ENCODE peak calls at places on chromosomes 16 and 17, in ten cellular contexts. S, D, O, G, N, Q, Z, B, A and I are unnamed samples.

GRCh38 chr16:18969050-18969854 is 14.5 kb upstream of the TMC7 start:
- DNase-seq in D (peak), O (peak), A (peak), G (peak), S (peak), Z (peak), B (peak), N (no peak), Q (peak), I (peak)

GRCh38 chr16:28108590-28109247 is 45.2 kb upstream of the GSG1L start:
- DNase-seq in B (no peak), G (no peak), A (no peak), Z (no peak), O (no peak), S (no peak), D (no peak), N (no peak), Q (no peak), I (no peak)

GRCh38 chr16:4283939-4284338 is 11.1 kb upstream of the TFAP4 start:
- DNase-seq in B (no peak), A (peak), N (no peak), Q (peak), D (no peak), S (no peak), Z (no peak), G (no peak), O (peak), I (no peak)

GRCh38 chr17:66570353-66571195 is 264.3 kb upstream of the CACNG5 start:
- DNase-seq in Q (no peak), D (no peak), B (no peak), G (no peak), S (no peak), N (no peak), O (no peak), Z (peak), A (peak), I (no peak)

GRCh38 chr17:13635951-13636350 is 34.2 kb upstream of the HS3ST3A1 start:
- DNase-seq in S (no peak), B (no peak), N (no peak), Q (no peak), A (no peak), Z (no peak), O (peak), G (no peak), D (no peak), I (no peak)

GRCh38 chr17:77881545-77881944 is 77.0 kb upstream of the TNRC6C start:
- DNase-seq in S (no peak), N (no peak), D (no peak), Q (peak), O (peak), Z (no peak), A (peak), G (no peak), B (no peak), I (peak)

GRCh38 chr16:69217433-69217832 is 30.5 kb downstream of the SNTB2 start:
- DNase-seq in B (no peak), O (peak), A (peak), D (peak), S (no peak), Z (no peak), N (no peak), Q (peak), G (no peak), I (no peak)

GRCh38 chr16:79767597-79768280 is 167.2 kb upstream of the MAF start:
- DNase-seq in S (peak), B (no peak), A (no peak), G (peak), N (no peak), Q (peak), O (peak), D (no peak), Z (no peak), I (no peak)

GRCh38 chr16:81583893-81584705 is 139.5 kb downstream of the CMIP start:
- DNase-seq in G (no peak), B (no peak), D (no peak), N (no peak), O (peak), Z (no peak), S (no peak), A (peak), Q (peak), I (no peak)

GRCh38 chr17:59361916-59362810 is 30.7 kb downstream of the YPEL2 start:
- DNase-seq in D (peak), N (no peak), G (no peak), Z (no peak), O (peak), B (no peak), Q (peak), A (peak), S (no peak), I (peak)

GRCh38 chr16:27764427-27764826 is 214.5 kb downstream of the KATNIP start:
- DNase-seq in N (no peak), O (no peak), G (no peak), A (no peak), S (no peak), D (no peak), Q (no peak), Z (no peak), B (no peak), I (no peak)

GRCh38 chr16:1543085-1543896 is 9.8 kb downstream of the TMEM204 start:
- DNase-seq in Z (peak), O (peak), Q (peak), N (peak), B (no peak), D (peak), S (peak), A (peak), G (peak), I (peak)

GRCh38 chr17:79587945-79588344 is 22.9 kb downstream of the RBFOX3 start:
- DNase-seq in S (no peak), O (no peak), Q (no peak), D (no peak), A (no peak), G (no peak), N (no peak), B (no peak), Z (no peak), I (no peak)

GRCh38 chr17:79810138-79811027 is 13.5 kb upstream of the CBX8 start:
- DNase-seq in D (peak), A (peak), N (no peak), Z (peak), O (peak), G (peak), S (peak), Q (peak), B (no peak), I (peak)

GRCh38 chr16:12149971-12150370 is 173.4 kb downstream of the SNX29 start:
- DNase-seq in O (no peak), Z (no peak), N (no peak), G (peak), S (no peak), Q (no peak), B (no peak), A (no peak), D (no peak), I (no peak)

GRCh38 chr16:87487361-87487924 is 5.4 kb downstream of the ZCCHC14 start:
- DNase-seq in Z (peak), Q (no peak), N (peak), S (peak), G (peak), O (peak), A (no peak), B (peak), D (no peak), I (no peak)

DNA sequence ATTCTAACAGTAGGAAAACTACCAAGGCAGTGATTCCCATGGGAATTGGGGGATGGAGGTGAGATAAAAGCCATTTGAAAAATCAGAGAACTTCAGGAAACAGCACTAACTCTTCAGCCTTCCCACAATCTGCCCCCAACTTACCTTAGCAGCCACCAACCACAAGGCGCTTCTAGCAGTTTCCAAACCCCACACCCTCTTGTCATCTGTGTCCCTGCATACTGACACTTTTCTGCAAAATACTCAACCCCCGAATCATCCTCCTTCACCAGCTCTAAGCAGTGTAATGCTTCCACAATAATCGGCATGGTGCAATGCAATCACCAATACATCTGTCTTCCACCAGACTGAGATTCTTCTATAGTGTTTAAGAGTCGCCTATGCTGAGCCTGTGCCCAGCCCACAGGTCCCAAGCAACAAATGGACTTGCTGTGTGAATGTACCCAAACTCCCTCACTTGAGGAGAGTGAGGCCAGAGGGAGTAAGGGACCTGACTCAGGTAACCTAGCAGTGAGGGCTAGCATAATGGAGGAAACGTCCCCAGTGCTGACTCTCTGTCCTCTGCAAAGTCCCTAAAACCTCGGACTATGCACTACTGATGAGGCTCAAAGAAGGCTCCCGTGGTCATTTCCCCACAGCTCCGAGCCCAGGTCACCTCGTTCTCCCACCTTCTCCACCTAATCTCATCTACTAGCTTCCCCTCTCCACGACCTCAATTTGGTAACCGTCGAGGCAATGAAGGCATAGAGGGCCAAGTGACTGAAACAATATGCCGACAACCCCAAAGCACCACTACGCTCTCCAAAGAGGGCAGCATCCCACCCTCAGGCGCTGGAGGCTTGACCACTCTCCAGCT is 902 bp downstream of the DYNC1LI2 start:
- DNase-seq in G (no peak), A (no peak), O (peak), S (no peak), Q (no peak), N (no peak), Z (no peak), D (no peak), B (no peak), I (peak)
- H2AFZ ChIP-seq in G (peak), A (peak), O (peak), S (no peak), Q (peak), N (peak), Z (no peak), D (peak), B (no peak), I (peak)

GRCh38 chr17:979211-979538 is 401 bp downstream of the NXN start:
- DNase-seq in Z (no peak), Q (no peak), A (no peak), S (no peak), G (no peak), N (no peak), D (no peak), O (no peak), B (no peak), I (no peak)
- H2AFZ ChIP-seq in Z (no peak), Q (no peak), A (peak), S (no peak), G (no peak), N (no peak), D (peak), O (peak), B (no peak), I (no peak)

GRCh38 chr17:304461-304860 is 48.1 kb downstream of the RPH3AL start:
- DNase-seq in Q (no peak), A (no peak), G (peak), D (no peak), O (peak), B (no peak), N (no peak), S (peak), Z (peak), I (no peak)
- H2AFZ ChIP-seq in Q (no peak), A (no peak), G (peak), D (no peak), O (no peak), B (peak), N (no peak), S (peak), Z (no peak), I (no peak)

GRCh38 chr17:73308017-73308823 is 3.6 kb downstream of the CDC42EP4 start:
- DNase-seq in S (no peak), N (no peak), Z (no peak), Q (peak), D (peak), O (peak), A (peak), B (no peak), G (no peak), I (no peak)
- H2AFZ ChIP-seq in S (no peak), N (peak), Z (no peak), Q (no peak), D (no peak), O (no peak), A (peak), B (no peak), G (no peak), I (no peak)

GRCh38 chr17:5888811-5889210 is 181.4 kb upstream of the WSCD1 start:
- DNase-seq in N (no peak), Z (peak), G (no peak), Q (no peak), O (no peak), D (no peak), S (no peak), B (no peak), A (peak), I (no peak)

GRCh38 chr17:5881849-5882248 is 188.3 kb upstream of the WSCD1 start:
- DNase-seq in A (no peak), Q (no peak), B (no peak), G (no peak), D (no peak), Z (peak), O (no peak), S (no peak), N (no peak), I (no peak)

GRCh38 chr17:5879424-5879823 is 190.8 kb upstream of the WSCD1 start:
- DNase-seq in O (no peak), G (no peak), B (no peak), S (no peak), Q (no peak), A (no peak), D (no peak), Z (no peak), N (no peak), I (no peak)

GRCh38 chr17:5885336-5885735 is 184.8 kb upstream of the WSCD1 start:
- DNase-seq in A (no peak), O (no peak), Z (peak), N (no peak), B (no peak), Q (no peak), G (no peak), S (no peak), D (no peak), I (no peak)

GRCh38 chr17:5883775-5884665 is 186.2 kb upstream of the WSCD1 start:
- DNase-seq in S (no peak), G (no peak), N (no peak), D (no peak), B (no peak), Z (peak), Q (no peak), A (no peak), O (no peak), I (no peak)
- H2AFZ ChIP-seq in S (peak), G (no peak), N (no peak), D (no peak), B (peak), Z (no peak), Q (no peak), A (no peak), O (no peak), I (no peak)

GRCh38 chr17:8123695-8124349 is at the start of gene HES7:
- DNase-seq in Q (peak), O (peak), B (no peak), S (peak), N (no peak), G (peak), A (peak), D (peak), Z (peak), I (no peak)

GRCh38 chr17:8121531-8122390 is 2.1 kb downstream of the HES7 start:
- DNase-seq in Q (peak), D (peak), N (no peak), G (peak), Z (peak), A (peak), S (peak), O (peak), B (no peak), I (peak)

GRCh38 chr17:8122391-8122922 is 1.4 kb downstream of the HES7 start:
- DNase-seq in Z (peak), B (no peak), D (peak), S (peak), Q (peak), O (peak), N (no peak), A (peak), G (peak), I (no peak)

GRCh38 chr17:8124350-8125195 is 667 bp upstream of the HES7 start:
- DNase-seq in N (no peak), Q (peak), S (no peak), Z (no peak), D (peak), G (peak), A (peak), O (peak), B (no peak), I (peak)

DNA sequence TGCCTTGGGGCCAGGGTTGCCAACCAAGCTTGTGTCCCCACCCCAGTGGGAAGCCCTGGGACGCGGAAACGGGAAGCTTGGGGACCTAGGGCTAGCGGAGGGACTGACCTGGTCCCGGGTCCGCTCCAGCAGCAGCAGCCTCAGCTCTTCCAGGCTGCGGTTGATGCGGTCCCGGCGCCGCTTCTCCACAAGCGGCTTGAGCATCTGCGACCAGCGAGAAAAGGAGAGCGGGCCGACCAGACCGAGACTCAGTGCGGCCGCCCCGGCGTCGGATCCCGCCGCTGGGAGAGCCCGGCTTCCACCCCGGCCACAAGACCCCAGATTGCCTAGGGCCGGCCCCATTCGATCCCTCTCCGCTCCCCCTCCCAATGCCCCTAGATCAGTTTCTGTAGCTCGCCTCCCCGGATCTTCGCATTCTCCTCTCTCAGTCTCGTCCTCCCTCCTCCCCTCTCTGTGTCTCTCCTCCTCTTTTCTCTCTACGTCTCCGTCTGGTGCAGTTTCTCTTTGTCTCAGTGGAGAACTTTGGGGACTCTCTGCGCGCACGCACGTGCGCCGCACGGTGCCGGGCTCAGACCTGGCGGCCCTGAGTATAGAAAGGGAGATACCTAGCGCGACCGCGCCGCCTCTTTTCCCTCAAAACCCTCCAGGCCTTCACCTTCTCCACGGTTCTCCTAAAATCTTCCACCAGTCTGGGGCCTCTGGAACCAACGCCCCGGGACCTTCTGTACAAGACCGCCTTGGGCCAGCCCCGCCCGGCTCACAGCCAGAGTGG is 797 bp downstream of the HES7 start:
- DNase-seq in Q (peak), B (no peak), S (peak), Z (peak), N (no peak), A (peak), O (peak), D (peak), G (peak), I (peak)
- H2AFZ ChIP-seq in Q (peak), B (no peak), S (peak), Z (no peak), N (peak), A (peak), O (peak), D (peak), G (peak), I (no peak)